ENCODE peak calls at places on chromosome 5, in four cellular contexts. One of them, this sample, is unnamed.

GRCh38 chr5:178249191-178249989 is 16.8 kb upstream of the PHYKPL start:
- DNase-seq in H1: no peak
- DNase-seq in K562: no peak
- DNase-seq in HepG2: no peak
- DNase-seq in this sample: no peak

GRCh38 chr5:94017579-94017978 is 276.2 kb upstream of the POU5F2 start:
- DNase-seq in H1: no peak
- DNase-seq in K562: no peak
- DNase-seq in HepG2: no peak
- DNase-seq in this sample: no peak

GRCh38 chr5:103780794-103781193 is 218.2 kb upstream of the NUDT12 start:
- DNase-seq in H1: no peak
- DNase-seq in K562: no peak
- DNase-seq in HepG2: no peak
- DNase-seq in this sample: no peak

GRCh38 chr5:128965638-128966302 is 482 bp downstream of the SLC27A6 start:
- DNase-seq in H1: no peak
- DNase-seq in K562: peak
- DNase-seq in HepG2: no peak
- DNase-seq in this sample: no peak

GRCh38 chr5:73135429-73136276 is 15.3 kb downstream of the TMEM171 start:
- DNase-seq in H1: no peak
- DNase-seq in K562: peak
- DNase-seq in HepG2: peak
- DNase-seq in this sample: peak

GRCh38 chr5:57164124-57164523 is 9.7 kb upstream of the GPBP1 start:
- DNase-seq in H1: no peak
- DNase-seq in K562: no peak
- DNase-seq in HepG2: no peak
- DNase-seq in this sample: no peak

GRCh38 chr5:83714780-83715179 is 5.9 kb downstream of the HAPLN1 start:
- DNase-seq in H1: no peak
- DNase-seq in K562: no peak
- DNase-seq in HepG2: no peak
- DNase-seq in this sample: no peak

GRCh38 chr5:139178948-139179347 is 19.2 kb downstream of the SIL1 start:
- DNase-seq in H1: no peak
- DNase-seq in K562: peak
- DNase-seq in HepG2: no peak
- DNase-seq in this sample: no peak

GRCh38 chr5:153629027-153629426 is 138.6 kb downstream of the GRIA1 start:
- DNase-seq in H1: peak
- DNase-seq in K562: no peak
- DNase-seq in HepG2: no peak
- DNase-seq in this sample: peak

GRCh38 chr5:180114304-180115003 is 42.9 kb upstream of the RNF130 start:
- DNase-seq in H1: no peak
- DNase-seq in K562: no peak
- DNase-seq in HepG2: no peak
- DNase-seq in this sample: no peak

GRCh38 chr5:103393131-103393754 is 134.7 kb downstream of the MACIR start:
- DNase-seq in H1: no peak
- DNase-seq in K562: peak
- DNase-seq in HepG2: no peak
- DNase-seq in this sample: no peak

GRCh38 chr5:135437796-135438560 is 9.2 kb downstream of the DCANP1 start:
- DNase-seq in H1: peak
- DNase-seq in K562: peak
- DNase-seq in HepG2: peak
- DNase-seq in this sample: peak

GRCh38 chr5:74310386-74310785 is 330.1 kb downstream of the ENC1 start:
- DNase-seq in H1: no peak
- DNase-seq in K562: no peak
- DNase-seq in HepG2: no peak
- DNase-seq in this sample: no peak

GRCh38 chr5:179163236-179164155 is 103.3 kb downstream of the ZNF354C start:
- DNase-seq in H1: peak
- DNase-seq in K562: no peak
- DNase-seq in HepG2: no peak
- DNase-seq in this sample: no peak

GRCh38 chr5:12704955-12705354 is 800.7 kb upstream of the CTNND2 start:
- DNase-seq in H1: no peak
- DNase-seq in K562: no peak
- DNase-seq in HepG2: no peak
- DNase-seq in this sample: no peak

GRCh38 chr5:88396126-88396525 is 127.5 kb upstream of the TMEM161B start:
- DNase-seq in H1: no peak
- DNase-seq in K562: no peak
- DNase-seq in HepG2: no peak
- DNase-seq in this sample: no peak

GRCh38 chr5:39100851-39101396 is 26.7 kb upstream of the RICTOR start:
- DNase-seq in H1: no peak
- DNase-seq in K562: no peak
- DNase-seq in HepG2: peak
- DNase-seq in this sample: no peak

GRCh38 chr5:131265318-131265803 is 1.5 kb downstream of the CDC42SE2 start:
- DNase-seq in H1: no peak
- DNase-seq in K562: peak
- DNase-seq in HepG2: peak
- DNase-seq in this sample: peak

GRCh38 chr5:67731886-67732285 is 483.7 kb upstream of the PIK3R1 start:
- DNase-seq in H1: no peak
- DNase-seq in K562: no peak
- DNase-seq in HepG2: no peak
- DNase-seq in this sample: no peak

GRCh38 chr5:58025825-58026224 is 434.1 kb downstream of the PLK2 start:
- DNase-seq in H1: no peak
- DNase-seq in K562: no peak
- DNase-seq in HepG2: no peak
- DNase-seq in this sample: no peak

GRCh38 chr5:78757269-78758053 is 108.9 kb upstream of the LHFPL2 start:
- DNase-seq in H1: no peak
- DNase-seq in K562: peak
- DNase-seq in HepG2: peak
- DNase-seq in this sample: no peak

GRCh38 chr5:56501949-56502557 is 268.9 kb upstream of the ANKRD55 start:
- DNase-seq in H1: no peak
- DNase-seq in K562: peak
- DNase-seq in HepG2: no peak
- DNase-seq in this sample: no peak

GRCh38 chr5:18527017-18527416 is 892.8 kb downstream of the TAF11L14 start:
- DNase-seq in H1: no peak
- DNase-seq in K562: no peak
- DNase-seq in HepG2: no peak
- DNase-seq in this sample: no peak

GRCh38 chr5:67465556-67466206 is 269.1 kb upstream of the CD180 start:
- DNase-seq in H1: no peak
- DNase-seq in K562: no peak
- DNase-seq in HepG2: no peak
- DNase-seq in this sample: no peak

GRCh38 chr5:103894882-103895281 is 332.3 kb upstream of the NUDT12 start:
- DNase-seq in H1: no peak
- DNase-seq in K562: no peak
- DNase-seq in HepG2: no peak
- DNase-seq in this sample: no peak

GRCh38 chr5:139698461-139699146 is 50.5 kb downstream of the CXXC5 start:
- DNase-seq in H1: peak
- DNase-seq in K562: peak
- DNase-seq in HepG2: no peak
- DNase-seq in this sample: no peak

GRCh38 chr5:35354751-35355150 is 124.5 kb upstream of the PRLR start:
- DNase-seq in H1: no peak
- DNase-seq in K562: no peak
- DNase-seq in HepG2: no peak
- DNase-seq in this sample: no peak

GRCh38 chr5:21593261-21593660 is 1259.9 kb downstream of the CDH12 start:
- DNase-seq in H1: no peak
- DNase-seq in K562: no peak
- DNase-seq in HepG2: no peak
- DNase-seq in this sample: no peak

GRCh38 chr5:174348582-174348981 is 303.1 kb downstream of the NSG2 start:
- DNase-seq in H1: no peak
- DNase-seq in K562: no peak
- DNase-seq in HepG2: no peak
- DNase-seq in this sample: no peak

GRCh38 chr5:40409600-40409999 is 270.1 kb upstream of the PTGER4 start:
- DNase-seq in H1: no peak
- DNase-seq in K562: no peak
- DNase-seq in HepG2: no peak
- DNase-seq in this sample: no peak

GRCh38 chr5:138054863-138055558 is 22.1 kb upstream of the FAM13B start:
- DNase-seq in H1: no peak
- DNase-seq in K562: peak
- DNase-seq in HepG2: peak
- DNase-seq in this sample: no peak

GRCh38 chr5:102481044-102481715 is 17.6 kb downstream of the SLCO6A1 start:
- DNase-seq in H1: no peak
- DNase-seq in K562: no peak
- DNase-seq in HepG2: no peak
- DNase-seq in this sample: no peak

GRCh38 chr5:142783601-142784291 is 13.6 kb downstream of the ARHGAP26 start:
- DNase-seq in H1: no peak
- DNase-seq in K562: no peak
- DNase-seq in HepG2: no peak
- DNase-seq in this sample: no peak

GRCh38 chr5:74476197-74477081 is 164.1 kb downstream of the ENC1 start:
- DNase-seq in H1: no peak
- DNase-seq in K562: no peak
- DNase-seq in HepG2: no peak
- DNase-seq in this sample: no peak

GRCh38 chr5:17180957-17181723 is 36.3 kb upstream of the BASP1 start:
- DNase-seq in H1: no peak
- DNase-seq in K562: peak
- DNase-seq in HepG2: peak
- DNase-seq in this sample: no peak

GRCh38 chr5:146088098-146088497 is 17.3 kb downstream of the PLAC8L1 start:
- DNase-seq in H1: no peak
- DNase-seq in K562: no peak
- DNase-seq in HepG2: no peak
- DNase-seq in this sample: no peak

GRCh38 chr5:9479361-9479760 is 66.5 kb downstream of the SEMA5A start:
- DNase-seq in H1: no peak
- DNase-seq in K562: no peak
- DNase-seq in HepG2: no peak
- DNase-seq in this sample: no peak
- H3K4me2 ChIP-seq in H1: no peak
- H3K4me2 ChIP-seq in K562: no peak
- H3K4me2 ChIP-seq in HepG2: no peak
- H3K4me2 ChIP-seq in this sample: no peak

DNA sequence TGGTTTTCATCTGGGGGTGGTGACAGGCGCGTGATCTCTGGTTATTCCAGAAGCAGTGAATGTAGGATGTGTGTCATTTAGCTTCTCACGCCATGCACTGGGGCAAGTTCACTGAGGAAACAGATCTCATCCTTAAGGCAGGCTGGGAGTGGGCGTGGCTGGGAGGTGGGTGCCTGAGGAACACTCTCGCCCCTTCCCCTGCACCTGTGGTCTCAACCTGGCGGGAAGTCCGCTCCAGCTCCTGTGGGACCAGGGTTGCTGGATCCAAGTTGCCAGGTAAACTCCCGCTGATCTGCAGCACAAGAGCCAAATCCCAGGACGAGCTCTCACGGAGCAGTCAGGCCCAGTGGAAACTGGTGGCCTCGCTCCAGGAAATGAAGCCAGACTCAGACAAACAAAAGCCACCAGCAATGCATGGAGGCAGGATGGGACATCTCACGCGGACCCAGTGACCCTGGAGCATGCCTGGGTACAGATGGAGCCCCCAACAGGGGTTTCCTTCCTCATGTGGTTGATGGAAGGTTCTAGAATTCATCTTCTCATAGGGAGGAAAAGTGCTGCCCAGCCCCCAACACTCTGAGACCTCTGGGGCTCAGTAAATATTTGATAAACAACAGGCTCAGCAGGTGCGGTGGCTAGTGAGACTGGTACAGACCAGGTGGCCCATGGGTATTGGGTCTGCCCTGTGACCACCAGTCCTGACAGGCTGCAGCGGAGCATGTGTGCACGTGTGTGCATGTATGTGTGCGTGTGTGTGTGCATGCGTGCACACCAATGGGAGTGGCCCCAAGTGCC is 16.3 kb upstream of the SLC12A7 start:
- DNase-seq in H1: no peak
- DNase-seq in K562: no peak
- DNase-seq in HepG2: no peak
- DNase-seq in this sample: no peak
- TF ChIP-seq FOSL1 in H1: no peak
- TF ChIP-seq FOSL1 in K562: no peak
- TF ChIP-seq FOSL1 in HepG2: no peak
- TF ChIP-seq FOSL1 in this sample: no peak

GRCh38 chr5:157460921-157461792 is 1.1 kb downstream of the NIPAL4 start:
- DNase-seq in H1: no peak
- DNase-seq in K562: no peak
- DNase-seq in HepG2: no peak
- DNase-seq in this sample: no peak
- H3K4me2 ChIP-seq in H1: no peak
- H3K4me2 ChIP-seq in K562: no peak
- H3K4me2 ChIP-seq in HepG2: no peak
- H3K4me2 ChIP-seq in this sample: no peak

DNA sequence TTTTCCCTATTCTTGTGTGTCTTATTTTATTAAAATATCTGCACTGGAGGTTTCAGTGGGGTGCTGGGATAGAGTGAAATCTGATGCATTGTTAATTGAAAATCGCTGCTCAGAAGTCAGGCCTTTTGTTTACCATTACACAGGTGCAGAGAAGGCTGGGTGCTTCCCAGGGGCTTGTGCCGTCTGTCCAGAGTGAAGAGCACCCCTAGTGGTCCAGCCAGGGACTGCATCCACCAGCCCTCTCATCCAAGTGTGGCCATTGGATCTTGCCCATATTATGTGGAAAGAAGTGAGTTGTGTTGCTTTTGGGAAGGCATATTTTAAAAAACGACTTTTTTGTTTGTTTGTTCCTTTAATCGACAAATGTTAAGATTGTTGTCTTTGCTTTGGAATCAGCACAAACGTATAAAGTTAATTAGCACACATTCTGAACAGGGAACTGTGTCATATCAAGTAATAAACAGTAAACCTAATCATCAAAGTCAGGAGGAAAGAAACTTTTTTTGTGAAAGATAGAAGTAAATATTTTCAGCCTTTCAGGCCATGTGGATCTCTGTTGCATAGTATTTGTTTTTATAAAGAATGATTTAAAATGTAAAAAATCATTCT is 315.6 kb downstream of the MTRR start:
- DNase-seq in H1: peak
- DNase-seq in K562: peak
- DNase-seq in HepG2: peak
- DNase-seq in this sample: no peak
- TF ChIP-seq FOSL1 in H1: no peak
- TF ChIP-seq FOSL1 in K562: no peak
- TF ChIP-seq FOSL1 in HepG2: no peak
- TF ChIP-seq FOSL1 in this sample: no peak